ENCODE peak calls at places on chromosome 2, in four cellular contexts. W is testis, D is RWPE1, I is IMR-90. E is an unnamed sample.

GRCh38 chr2:99512081-99512480 is 22.3 kb upstream of the REV1 start:
- DNase-seq in W (no peak), D (no peak), I (no peak), E (no peak)

GRCh38 chr2:96521219-96521618 is 15.3 kb upstream of the ARID5A start:
- DNase-seq in W (no peak), D (no peak), I (no peak), E (no peak)

GRCh38 chr2:201882353-201883095 is 76.2 kb downstream of the CDK15 start:
- DNase-seq in I (peak), D (no peak), W (no peak), E (peak)

GRCh38 chr2:127043367-127044164 is 63.4 kb downstream of the BIN1 start:
- DNase-seq in W (no peak), I (no peak), D (no peak), E (no peak)

GRCh38 chr2:172762554-172762953 is 26.9 kb downstream of the RAPGEF4 start:
- DNase-seq in D (no peak), W (no peak), I (no peak), E (no peak)

GRCh38 chr2:46779447-46779941 is 136.1 kb downstream of the MCFD2 start:
- DNase-seq in D (peak), I (peak), W (no peak), E (no peak)

GRCh38 chr2:226362991-226363390 is 436.6 kb downstream of the IRS1 start:
- DNase-seq in W (no peak), I (peak), D (no peak), E (peak)

GRCh38 chr2:54557601-54558187 is 101.6 kb downstream of the SPTBN1 start:
- DNase-seq in W (peak), D (peak), I (no peak), E (peak)

GRCh38 chr2:129170570-129170969 is 808.9 kb upstream of the RAB6C start:
- DNase-seq in I (no peak), D (no peak), W (no peak), E (no peak)

GRCh38 chr2:76247006-76247405 is 536.3 kb upstream of the GCFC2 start:
- DNase-seq in W (no peak), D (no peak), I (no peak), E (no peak)

GRCh38 chr2:156124458-156124857 is 208.1 kb downstream of the NR4A2 start:
- DNase-seq in D (no peak), W (no peak), I (no peak), E (no peak)

GRCh38 chr2:67604360-67604759 is 207.2 kb downstream of the ETAA1 start:
- DNase-seq in I (peak), W (no peak), D (no peak), E (peak)

GRCh38 chr2:232377319-232377718 is 1.2 kb upstream of the ALPP start:
- DNase-seq in D (no peak), I (no peak), W (no peak), E (no peak)

GRCh38 chr2:104826016-104826415 is 27.9 kb upstream of the POU3F3 start:
- DNase-seq in W (no peak), D (no peak), I (no peak), E (no peak)

GRCh38 chr2:191066281-191067233 is 52.6 kb upstream of the STAT1 start:
- DNase-seq in I (no peak), D (no peak), W (no peak), E (peak)

GRCh38 chr2:217610411-217610814 is 392.4 kb downstream of the TNS1 start:
- DNase-seq in D (no peak), I (no peak), W (no peak), E (no peak)

GRCh38 chr2:17792515-17792914 is 23.7 kb upstream of the MSGN1 start:
- DNase-seq in I (no peak), W (no peak), D (no peak), E (peak)

GRCh38 chr2:159908623-159909022 is 110.6 kb upstream of the CD302 start:
- DNase-seq in D (peak), I (no peak), W (no peak), E (no peak)

GRCh38 chr2:234564719-234565118 is 67.8 kb upstream of the ARL4C start:
- DNase-seq in I (peak), D (no peak), W (no peak), E (peak)

GRCh38 chr2:160315337-160315736 is 115.3 kb upstream of the ITGB6 start:
- DNase-seq in D (no peak), I (peak), W (no peak), E (peak)

GRCh38 chr2:109712126-109712455 is 82.0 kb upstream of the RGPD5 start:
- DNase-seq in D (no peak), I (no peak), W (no peak), E (no peak)

GRCh38 chr2:171320208-171320621 is 113.6 kb downstream of the METTL8 start:
- DNase-seq in W (no peak), I (no peak), D (no peak), E (no peak)

GRCh38 chr2:60333264-60333663 is 220.2 kb downstream of the BCL11A start:
- DNase-seq in W (no peak), I (no peak), D (no peak), E (no peak)

GRCh38 chr2:241739651-241740050 is 5.2 kb downstream of the D2HGDH start:
- DNase-seq in D (no peak), W (no peak), I (peak), E (peak)

GRCh38 chr2:235479604-235480003 is 14.2 kb upstream of the AGAP1 start:
- DNase-seq in W (no peak), I (no peak), D (no peak), E (no peak)

GRCh38 chr2:187878096-187878495 is 323.9 kb upstream of the TFPI start:
- DNase-seq in I (no peak), D (no peak), W (no peak), E (peak)

GRCh38 chr2:47904903-47905453 is 1.3 kb downstream of the FBXO11 start:
- DNase-seq in I (no peak), D (peak), W (peak), E (no peak)

GRCh38 chr2:195652916-195653315 is 4.1 kb upstream of the SLC39A10 start:
- DNase-seq in W (no peak), I (no peak), D (no peak), E (peak)

GRCh38 chr2:135819211-135819610 is 17.8 kb downstream of the LCT start:
- DNase-seq in W (no peak), D (peak), I (peak), E (peak)
- TF ChIP-seq CTCF in W (no peak), D (no peak), I (peak), E (peak)

DNA sequence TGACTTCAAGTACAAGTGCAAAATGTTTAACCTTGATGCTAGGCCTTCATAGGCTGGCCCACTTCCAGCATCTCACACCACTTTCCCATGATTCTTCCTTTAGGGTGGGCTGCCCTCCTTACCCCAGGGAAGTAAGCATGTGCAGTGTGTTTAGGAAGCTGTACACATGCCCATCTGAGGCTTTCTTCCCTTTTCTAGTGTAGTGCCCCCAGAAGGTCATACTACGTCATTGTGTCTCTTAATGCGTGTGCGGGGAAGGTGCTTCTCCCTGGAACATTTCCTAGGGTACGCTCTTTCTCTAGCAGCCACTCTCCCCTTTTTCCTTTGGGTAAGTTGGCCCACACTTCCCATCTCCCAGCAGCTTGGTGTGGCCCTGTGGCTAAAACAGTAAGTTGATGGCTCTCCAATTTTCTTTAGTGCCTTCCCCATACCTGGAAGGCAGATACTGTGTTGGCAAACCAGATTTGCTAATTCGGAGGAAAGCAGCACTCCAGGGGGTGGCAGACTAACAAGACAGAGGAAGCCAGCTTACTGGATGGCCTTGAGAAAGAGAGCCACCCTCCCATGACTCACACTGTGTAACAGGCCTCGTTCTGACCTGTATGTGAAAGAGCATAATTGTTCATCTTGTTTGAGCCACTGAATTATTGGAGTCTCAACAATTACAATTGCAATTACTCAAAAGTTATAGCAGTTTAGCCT is 1.1 kb upstream of the SULT6B1 start:
- DNase-seq in I (peak), D (peak), W (peak), E (peak)
- TF ChIP-seq CTCF in I (peak), D (no peak), W (no peak), E (peak)

DNA sequence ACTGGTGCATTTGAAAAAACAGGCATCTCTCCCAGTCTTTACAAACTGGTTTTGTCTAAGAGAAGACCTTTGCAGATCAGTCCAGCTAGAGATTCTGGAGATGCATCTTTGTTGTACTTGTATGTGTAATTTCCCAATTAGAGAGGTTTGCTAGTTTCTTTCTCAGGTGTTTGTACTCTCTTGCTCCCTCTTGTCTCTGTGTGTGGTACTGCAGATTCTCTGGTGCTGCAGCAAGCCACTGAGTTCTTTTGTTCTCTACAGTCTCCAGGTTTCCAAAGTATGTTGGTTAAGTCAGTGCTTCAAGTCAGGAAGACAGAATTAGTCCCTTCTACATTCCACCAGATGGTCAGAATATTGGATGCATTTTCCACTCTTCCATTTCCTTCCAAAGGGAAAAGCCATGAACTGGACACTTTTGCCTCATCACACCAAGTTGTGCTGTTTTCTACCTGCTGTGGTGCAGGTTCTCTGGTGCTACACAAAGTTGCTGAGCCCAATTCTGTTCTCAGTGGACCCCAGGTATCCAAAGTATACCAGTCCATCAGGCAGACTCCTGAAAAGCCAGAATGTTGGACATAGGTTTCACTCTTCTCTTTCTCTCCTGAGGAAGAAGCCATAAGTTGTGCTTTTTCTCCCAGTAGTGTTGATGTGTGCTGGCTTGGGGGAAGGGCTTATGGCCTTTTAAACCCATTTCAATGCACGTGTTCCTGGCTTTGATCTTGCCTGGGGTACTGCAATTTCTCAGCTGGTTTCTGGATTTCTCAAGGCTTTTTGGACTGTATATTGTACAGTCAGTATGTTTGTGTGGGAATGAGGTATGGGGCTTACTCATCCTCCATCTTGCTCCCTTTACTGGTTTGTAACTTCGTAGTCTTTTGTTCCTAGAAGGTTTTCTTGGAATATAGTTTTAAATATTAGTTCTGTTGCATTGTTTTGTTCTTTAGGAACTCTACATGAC is 29.8 kb downstream of the EPC2 start:
- DNase-seq in D (peak), W (no peak), I (peak), E (no peak)
- TF ChIP-seq CTCF in D (peak), W (peak), I (peak), E (peak)

DNA sequence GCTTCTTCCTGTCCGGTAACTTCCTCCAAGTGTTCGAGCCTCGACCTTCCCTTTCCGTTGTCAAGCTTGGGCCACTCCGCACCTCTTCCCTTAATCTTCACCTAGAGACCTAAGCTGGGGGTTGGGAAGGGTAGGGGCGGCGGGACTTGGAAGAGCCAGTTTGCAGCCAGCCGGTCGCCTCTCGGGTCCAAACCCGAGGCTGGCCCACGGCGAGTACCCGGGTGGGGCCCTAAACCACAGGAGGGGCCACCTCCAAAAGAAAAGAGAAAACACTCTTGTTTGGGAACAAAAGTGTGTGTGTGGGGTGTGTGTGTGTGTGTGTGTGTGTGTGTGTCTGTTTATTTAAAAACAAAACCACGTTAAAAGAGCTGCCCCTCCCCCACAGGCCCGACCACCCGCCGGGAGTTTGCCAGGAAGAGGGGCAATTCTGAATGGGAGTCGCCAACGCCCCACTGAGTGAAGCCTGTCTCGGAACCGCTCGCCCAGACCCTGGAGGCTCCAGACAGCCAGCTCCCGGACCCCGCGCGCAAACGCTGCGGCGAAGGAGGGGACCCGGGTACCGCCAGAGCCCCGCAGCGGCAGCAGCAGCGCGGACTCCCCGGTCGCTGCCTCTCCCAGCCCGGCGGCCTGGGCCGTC is 476 bp upstream of the RHOB start:
- DNase-seq in W (no peak), I (no peak), D (no peak), E (no peak)
- TF ChIP-seq CTCF in W (no peak), I (no peak), D (no peak), E (no peak)

GRCh38 chr2:199596549-199596948 is 138.8 kb upstream of the SATB2 start:
- DNase-seq in D (peak), I (peak), W (no peak), E (peak)
- TF ChIP-seq CTCF in D (no peak), I (peak), W (no peak), E (peak)

GRCh38 chr2:149595069-149595963 is 7.7 kb upstream of the MMADHC start:
- DNase-seq in W (no peak), I (peak), D (peak), E (peak)
- TF ChIP-seq CTCF in W (no peak), I (peak), D (peak), E (peak)

GRCh38 chr2:75157435-75157834 is 41.9 kb downstream of the TACR1 start:
- DNase-seq in D (peak), I (no peak), W (no peak), E (peak)
- TF ChIP-seq CTCF in D (no peak), I (peak), W (no peak), E (peak)

E was measured in AG10803.